ENCODE peak calls at places on chromosomes 2 and 18, in nine cellular contexts. L, N, B, D, E, P, Z, Q and G are unnamed samples.

GRCh38 chr2:38037325-38037724 is 38.6 kb downstream of the CYP1B1 start:
- DNase-seq in L (no peak), B (no peak), P (no peak), E (no peak), Q (no peak), Z (no peak), D (no peak), N (no peak), G (no peak)

GRCh38 chr2:60554649-60555065 is 1.2 kb upstream of the BCL11A start:
- DNase-seq in Q (peak; percentile 54), P (peak; percentile 81), N (no peak), L (peak; percentile 55), E (no peak), Z (no peak), D (no peak), B (no peak), G (no peak)

GRCh38 chr2:240584486-240585031 is 2.0 kb upstream of the CAPN10 start:
- DNase-seq in E (no peak), Q (no peak), D (peak; percentile 36), P (no peak), L (no peak), Z (no peak), N (no peak), B (no peak), G (no peak)

GRCh38 chr2:54385271-54385670 is 70.9 kb upstream of the SPTBN1 start:
- DNase-seq in E (no peak), L (no peak), P (no peak), Q (no peak), D (no peak), N (no peak), B (no peak), Z (no peak), G (no peak)

GRCh38 chr18:76752400-76752799 is 70.0 kb upstream of the ZNF236 start:
- DNase-seq in E (no peak), P (no peak), Q (no peak), N (no peak), D (no peak), Z (no peak), B (no peak), L (no peak), G (no peak)

GRCh38 chr18:61575419-61575818 is 242.2 kb downstream of the CDH20 start:
- DNase-seq in D (no peak), N (no peak), Q (no peak), B (no peak), Z (no peak), L (no peak), E (no peak), P (no peak), G (no peak)

GRCh38 chr18:46211816-46212215 is 107.6 kb downstream of the HAUS1 start:
- DNase-seq in D (peak; percentile 6), Z (peak; percentile 66), Q (no peak), P (no peak), L (no peak), E (no peak), B (no peak), N (no peak), G (no peak)

GRCh38 chr2:237264480-237265219 is 149.3 kb downstream of the COL6A3 start:
- DNase-seq in N (no peak), P (no peak), Z (peak; percentile 95), L (no peak), E (no peak), D (peak; percentile 89), Q (no peak), B (no peak), G (no peak)

GRCh38 chr2:119486196-119486827 is 38.0 kb downstream of the SCTR start:
- DNase-seq in D (no peak), E (no peak), Z (no peak), N (no peak), Q (no peak), P (no peak), L (no peak), B (no peak), G (no peak)

GRCh38 chr18:3649559-3650426 is 199.8 kb downstream of the TGIF1 start:
- DNase-seq in B (no peak), E (no peak), D (peak; percentile 67), N (peak; percentile 49), Q (no peak), P (no peak), L (no peak), Z (peak; percentile 83), G (peak; percentile 62)

GRCh38 chr2:159052157-159052561 is 83.7 kb downstream of the TANC1 start:
- DNase-seq in B (no peak), L (no peak), Q (no peak), N (no peak), Z (peak; percentile 49), E (no peak), P (no peak), D (no peak), G (no peak)

GRCh38 chr18:48105317-48105716 is 174.9 kb upstream of the SMAD2 start:
- DNase-seq in P (no peak), E (no peak), D (no peak), Q (no peak), N (no peak), B (no peak), L (no peak), Z (no peak), G (no peak)

GRCh38 chr2:74546004-74546403 is 7.7 kb downstream of the LOXL3 start:
- DNase-seq in N (no peak), D (no peak), L (no peak), Z (no peak), E (no peak), B (no peak), Q (no peak), P (no peak), G (no peak)

GRCh38 chr18:46407471-46408166 is 249.4 kb downstream of the LOXHD1 start:
- DNase-seq in N (peak; percentile 66), L (no peak), D (no peak), B (peak; percentile 9), Q (no peak), P (no peak), Z (peak; percentile 49), E (no peak), G (no peak)

GRCh38 chr2:113370478-113371091 is 66.9 kb upstream of the ZNG1B start:
- DNase-seq in E (peak; percentile 55), B (no peak), N (peak; percentile 57), D (peak; percentile 92), L (peak; percentile 74), Z (peak; percentile 72), P (no peak), Q (peak; percentile 63), G (peak; percentile 60)
- TF ChIP-seq CTCF in E (peak; percentile 52), B (peak; percentile 71), N (peak; percentile 49), D (peak; percentile 75), L (peak; percentile 56), Z (peak; percentile 82), P (peak; percentile 43), Q (peak; percentile 43), G (peak; percentile 78)

GRCh38 chr2:106847366-106847765 is 38.6 kb downstream of the ST6GAL2 start:
- DNase-seq in Z (no peak), E (no peak), D (no peak), B (no peak), L (no peak), N (no peak), P (no peak), Q (no peak), G (no peak)
- H3K27ac ChIP-seq in Z (no peak overlapping the region), E (no peak overlapping the region), D (no peak overlapping the region), B (peak overlapping the region; percentile 91), L (no peak overlapping the region), N (no peak overlapping the region), P (no peak overlapping the region), Q (no peak overlapping the region), G (no peak overlapping the region)

DNA sequence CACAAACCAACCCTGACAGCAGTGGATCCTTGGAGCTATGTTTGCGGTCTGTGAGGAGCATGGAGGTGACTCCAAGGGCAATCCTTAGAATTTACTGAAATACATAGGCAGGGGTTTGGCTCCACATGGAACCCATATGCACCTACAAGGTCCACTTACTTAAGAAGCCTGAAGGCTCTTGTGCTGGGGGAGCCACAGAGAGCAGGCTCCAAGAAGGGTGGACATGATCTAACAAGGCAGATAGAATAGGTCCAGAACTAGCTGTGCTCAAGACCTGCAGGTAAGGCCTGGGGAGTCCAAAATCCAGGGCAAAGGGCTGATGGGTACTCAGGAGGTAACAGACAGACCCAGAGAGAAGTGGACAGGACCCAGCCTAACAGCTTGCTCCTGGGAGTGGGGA is 1.2 kb upstream of the CDK5R2 start:
- DNase-seq in E (no peak), Z (no peak), N (no peak), B (no peak), Q (no peak), P (no peak), L (no peak), D (no peak), G (no peak)
- H3K4me3 ChIP-seq in E (no peak overlapping the region), Z (no peak overlapping the region), N (no peak overlapping the region), B (no peak overlapping the region), Q (no peak overlapping the region), P (no peak overlapping the region), L (no peak overlapping the region), D (no peak overlapping the region), G (no peak overlapping the region)

GRCh38 chr2:234665304-234665703 is 168.4 kb upstream of the ARL4C start:
- DNase-seq in Z (no peak), P (no peak), Q (no peak), B (no peak), E (no peak), N (no peak), D (no peak), L (no peak), G (no peak)

GRCh38 chr2:234669611-234670010 is 172.7 kb upstream of the ARL4C start:
- DNase-seq in N (no peak), E (no peak), P (no peak), Z (no peak), Q (no peak), B (no peak), D (no peak), L (no peak), G (no peak)

GRCh38 chr2:234669001-234669400 is 172.1 kb upstream of the ARL4C start:
- DNase-seq in Z (no peak), B (no peak), P (no peak), E (no peak), D (no peak), L (no peak), Q (no peak), N (no peak), G (no peak)

GRCh38 chr2:234670052-234670451 is 173.2 kb upstream of the ARL4C start:
- DNase-seq in B (no peak), E (peak; percentile 56), L (no peak), Z (peak; percentile 94), N (no peak), P (no peak), D (peak; percentile 70), Q (no peak), G (no peak)

GRCh38 chr2:234666911-234667310 is 170.0 kb upstream of the ARL4C start:
- DNase-seq in L (no peak), N (no peak), D (no peak), Z (no peak), B (no peak), E (no peak), Q (no peak), P (no peak), G (no peak)
- TF ChIP-seq CTCF in L (no peak), N (no peak), D (no peak), Z (no peak), B (no peak), E (no peak), Q (no peak), P (no peak), G (no peak)